ENCODE peak calls at places on chromosome 4, in eight cellular contexts. One of them, this sample, is unnamed.
A peak's percentile ranks its signal among the peaks of the same experiment; 100 is the strongest.

GRCh38 chr4:108683479-108683878 is 33.1 kb downstream of the OSTC start:
- DNase-seq in GM20000: peak; percentile 7
- DNase-seq in Panc1: peak; percentile 8
- DNase-seq in epithelial cell of esophagus: peak; percentile 57
- DNase-seq in WTC11: no peak
- DNase-seq in IMR-90: peak; percentile 41
- DNase-seq in MCF 10A: peak; percentile 53
- DNase-seq in endothelial cell: no peak
- DNase-seq in this sample: no peak

GRCh38 chr4:76028242-76028859 is 5.1 kb upstream of the CXCL10 start:
- DNase-seq in GM20000: no peak
- DNase-seq in Panc1: no peak
- DNase-seq in epithelial cell of esophagus: peak; percentile 19
- DNase-seq in WTC11: no peak
- DNase-seq in IMR-90: peak; percentile 17
- DNase-seq in MCF 10A: peak; percentile 6
- DNase-seq in endothelial cell: no peak
- DNase-seq in this sample: no peak

GRCh38 chr4:133839326-133839725 is 362.3 kb downstream of the PABPC4L start:
- DNase-seq in GM20000: no peak
- DNase-seq in Panc1: no peak
- DNase-seq in epithelial cell of esophagus: peak; percentile 19
- DNase-seq in WTC11: no peak
- DNase-seq in IMR-90: peak; percentile 12
- DNase-seq in MCF 10A: peak; percentile 1
- DNase-seq in endothelial cell: no peak
- DNase-seq in this sample: no peak

GRCh38 chr4:171846232-171846631 is 33.0 kb downstream of the GALNTL6 start:
- DNase-seq in GM20000: peak; percentile 34
- DNase-seq in Panc1: peak; percentile 5
- DNase-seq in epithelial cell of esophagus: peak; percentile 54
- DNase-seq in WTC11: peak; percentile 84
- DNase-seq in IMR-90: no peak
- DNase-seq in MCF 10A: peak; percentile 60
- DNase-seq in endothelial cell: peak; percentile 82
- DNase-seq in this sample: peak; percentile 69

GRCh38 chr4:186190456-186191265 is 706 bp upstream of the CYP4V2 start:
- DNase-seq in GM20000: peak; percentile 66
- DNase-seq in Panc1: no peak
- DNase-seq in epithelial cell of esophagus: peak; percentile 15
- DNase-seq in WTC11: peak; percentile 39
- DNase-seq in IMR-90: no peak
- DNase-seq in MCF 10A: no peak
- DNase-seq in endothelial cell: peak; percentile 26
- DNase-seq in this sample: peak; percentile 45

GRCh38 chr4:24042094-24042493 is 152.2 kb upstream of the PPARGC1A start:
- DNase-seq in GM20000: no peak
- DNase-seq in Panc1: no peak
- DNase-seq in epithelial cell of esophagus: peak; percentile 64
- DNase-seq in WTC11: no peak
- DNase-seq in IMR-90: peak; percentile 97
- DNase-seq in MCF 10A: peak; percentile 63
- DNase-seq in endothelial cell: no peak
- DNase-seq in this sample: no peak

GRCh38 chr4:19309365-19309764 is 942.3 kb upstream of the SLIT2 start:
- DNase-seq in GM20000: no peak
- DNase-seq in Panc1: no peak
- DNase-seq in epithelial cell of esophagus: peak; percentile 36
- DNase-seq in WTC11: no peak
- DNase-seq in IMR-90: peak; percentile 74
- DNase-seq in MCF 10A: peak; percentile 44
- DNase-seq in endothelial cell: no peak
- DNase-seq in this sample: no peak

GRCh38 chr4:121778991-121779628 is 14.1 kb upstream of the SMIM43 start:
- DNase-seq in GM20000: no peak
- DNase-seq in Panc1: no peak
- DNase-seq in epithelial cell of esophagus: no peak
- DNase-seq in WTC11: no peak
- DNase-seq in IMR-90: peak; percentile 80
- DNase-seq in MCF 10A: no peak
- DNase-seq in endothelial cell: no peak
- DNase-seq in this sample: no peak

GRCh38 chr4:8704632-8705031 is 112.1 kb downstream of the CPZ start:
- DNase-seq in GM20000: no peak
- DNase-seq in Panc1: no peak
- DNase-seq in epithelial cell of esophagus: no peak
- DNase-seq in WTC11: peak; percentile 5
- DNase-seq in IMR-90: no peak
- DNase-seq in MCF 10A: no peak
- DNase-seq in endothelial cell: no peak
- DNase-seq in this sample: no peak

GRCh38 chr4:39521253-39521908 is 5.9 kb downstream of the UGDH start:
- DNase-seq in GM20000: no peak
- DNase-seq in Panc1: no peak
- DNase-seq in epithelial cell of esophagus: no peak
- DNase-seq in WTC11: no peak
- DNase-seq in IMR-90: peak; percentile 82
- DNase-seq in MCF 10A: no peak
- DNase-seq in endothelial cell: no peak
- DNase-seq in this sample: no peak

GRCh38 chr4:65566473-65566872 is 103.8 kb downstream of the EPHA5 start:
- DNase-seq in GM20000: no peak
- DNase-seq in Panc1: no peak
- DNase-seq in epithelial cell of esophagus: no peak
- DNase-seq in WTC11: no peak
- DNase-seq in IMR-90: no peak
- DNase-seq in MCF 10A: no peak
- DNase-seq in endothelial cell: no peak
- DNase-seq in this sample: no peak

GRCh38 chr4:56742080-56742871 is 61.2 kb upstream of the HOPX start:
- DNase-seq in GM20000: no peak
- DNase-seq in Panc1: no peak
- DNase-seq in epithelial cell of esophagus: peak; percentile 34
- DNase-seq in WTC11: no peak
- DNase-seq in IMR-90: peak; percentile 19
- DNase-seq in MCF 10A: no peak
- DNase-seq in endothelial cell: no peak
- DNase-seq in this sample: no peak

GRCh38 chr4:87309625-87310024 is 13.1 kb downstream of the HSD17B13 start:
- DNase-seq in GM20000: no peak
- DNase-seq in Panc1: no peak
- DNase-seq in epithelial cell of esophagus: no peak
- DNase-seq in WTC11: no peak
- DNase-seq in IMR-90: no peak
- DNase-seq in MCF 10A: no peak
- DNase-seq in endothelial cell: no peak
- DNase-seq in this sample: no peak

GRCh38 chr4:93319011-93319410 is 509.5 kb upstream of the ATOH1 start:
- DNase-seq in GM20000: no peak
- DNase-seq in Panc1: no peak
- DNase-seq in epithelial cell of esophagus: peak; percentile 9
- DNase-seq in WTC11: no peak
- DNase-seq in IMR-90: no peak
- DNase-seq in MCF 10A: no peak
- DNase-seq in endothelial cell: no peak
- DNase-seq in this sample: no peak

GRCh38 chr4:20181926-20182325 is 69.8 kb upstream of the SLIT2 start:
- DNase-seq in GM20000: no peak
- DNase-seq in Panc1: no peak
- DNase-seq in epithelial cell of esophagus: no peak
- DNase-seq in WTC11: no peak
- DNase-seq in IMR-90: no peak
- DNase-seq in MCF 10A: no peak
- DNase-seq in endothelial cell: no peak
- DNase-seq in this sample: no peak

GRCh38 chr4:136002316-136002715 is 1530.0 kb downstream of the PCDH18 start:
- DNase-seq in GM20000: no peak
- DNase-seq in Panc1: no peak
- DNase-seq in epithelial cell of esophagus: peak; percentile 29
- DNase-seq in WTC11: no peak
- DNase-seq in IMR-90: no peak
- DNase-seq in MCF 10A: peak; percentile 7
- DNase-seq in endothelial cell: no peak
- DNase-seq in this sample: no peak

GRCh38 chr4:47483722-47484121 is 1.4 kb upstream of the ATP10D start:
- DNase-seq in GM20000: no peak
- DNase-seq in Panc1: no peak
- DNase-seq in epithelial cell of esophagus: peak; percentile 87
- DNase-seq in WTC11: no peak
- DNase-seq in IMR-90: no peak
- DNase-seq in MCF 10A: no peak
- DNase-seq in endothelial cell: no peak
- DNase-seq in this sample: no peak

GRCh38 chr4:6008092-6008551 is 10.1 kb downstream of the C4orf50 start:
- DNase-seq in GM20000: no peak
- DNase-seq in Panc1: no peak
- DNase-seq in epithelial cell of esophagus: no peak
- DNase-seq in WTC11: peak; percentile 57
- DNase-seq in IMR-90: no peak
- DNase-seq in MCF 10A: no peak
- DNase-seq in endothelial cell: peak; percentile 70
- DNase-seq in this sample: no peak

GRCh38 chr4:85779165-85779564 is 304.2 kb downstream of the ARHGAP24 start:
- DNase-seq in GM20000: no peak
- DNase-seq in Panc1: no peak
- DNase-seq in epithelial cell of esophagus: peak; percentile 45
- DNase-seq in WTC11: no peak
- DNase-seq in IMR-90: peak; percentile 62
- DNase-seq in MCF 10A: peak; percentile 40
- DNase-seq in endothelial cell: no peak
- DNase-seq in this sample: no peak

GRCh38 chr4:142719854-142720541 is 126.1 kb downstream of the INPP4B start:
- DNase-seq in GM20000: peak; percentile 4
- DNase-seq in Panc1: no peak
- DNase-seq in epithelial cell of esophagus: peak; percentile 83
- DNase-seq in WTC11: no peak
- DNase-seq in IMR-90: peak; percentile 21
- DNase-seq in MCF 10A: peak; percentile 58
- DNase-seq in endothelial cell: no peak
- DNase-seq in this sample: no peak

GRCh38 chr4:96149911-96150310 is 310.0 kb downstream of the PDHA2 start:
- DNase-seq in GM20000: no peak
- DNase-seq in Panc1: no peak
- DNase-seq in epithelial cell of esophagus: no peak
- DNase-seq in WTC11: no peak
- DNase-seq in IMR-90: no peak
- DNase-seq in MCF 10A: no peak
- DNase-seq in endothelial cell: no peak
- DNase-seq in this sample: no peak

GRCh38 chr4:8274772-8275241 is 5.3 kb downstream of the HTRA3 start:
- DNase-seq in GM20000: no peak
- DNase-seq in Panc1: no peak
- DNase-seq in epithelial cell of esophagus: peak; percentile 47
- DNase-seq in WTC11: no peak
- DNase-seq in IMR-90: peak; percentile 93
- DNase-seq in MCF 10A: peak; percentile 24
- DNase-seq in endothelial cell: no peak
- DNase-seq in this sample: no peak

DNA sequence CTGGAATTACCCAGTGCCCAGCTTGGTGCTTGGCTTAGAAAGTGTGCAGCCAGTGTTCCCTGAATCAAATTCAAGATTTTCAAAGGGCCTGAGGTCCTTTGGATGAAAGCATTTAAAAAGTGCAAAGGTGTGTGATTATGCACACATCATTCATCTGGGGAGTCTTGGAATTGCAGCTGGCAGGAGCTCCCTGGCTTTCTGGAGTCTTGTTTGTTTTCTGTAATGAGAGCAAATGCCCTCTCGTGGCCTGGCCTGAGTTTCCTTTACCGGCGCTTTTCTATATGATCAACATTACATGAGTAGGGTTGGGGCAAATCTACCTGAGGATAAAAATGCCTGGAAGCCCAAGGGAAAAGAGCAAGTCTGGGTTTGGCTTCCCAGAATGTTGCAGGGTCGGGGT is 24.6 kb upstream of the SORCS2 start:
- DNase-seq in GM20000: no peak
- DNase-seq in Panc1: no peak
- DNase-seq in epithelial cell of esophagus: no peak
- DNase-seq in WTC11: no peak
- DNase-seq in IMR-90: no peak
- DNase-seq in MCF 10A: no peak
- DNase-seq in endothelial cell: no peak
- DNase-seq in this sample: no peak
- TF ChIP-seq CTCF in GM20000: no peak
- TF ChIP-seq CTCF in Panc1: no peak
- TF ChIP-seq CTCF in epithelial cell of esophagus: no peak
- TF ChIP-seq CTCF in WTC11: no peak
- TF ChIP-seq CTCF in IMR-90: no peak
- TF ChIP-seq CTCF in MCF 10A: no peak
- TF ChIP-seq CTCF in endothelial cell: no peak
- TF ChIP-seq CTCF in this sample: no peak

DNA sequence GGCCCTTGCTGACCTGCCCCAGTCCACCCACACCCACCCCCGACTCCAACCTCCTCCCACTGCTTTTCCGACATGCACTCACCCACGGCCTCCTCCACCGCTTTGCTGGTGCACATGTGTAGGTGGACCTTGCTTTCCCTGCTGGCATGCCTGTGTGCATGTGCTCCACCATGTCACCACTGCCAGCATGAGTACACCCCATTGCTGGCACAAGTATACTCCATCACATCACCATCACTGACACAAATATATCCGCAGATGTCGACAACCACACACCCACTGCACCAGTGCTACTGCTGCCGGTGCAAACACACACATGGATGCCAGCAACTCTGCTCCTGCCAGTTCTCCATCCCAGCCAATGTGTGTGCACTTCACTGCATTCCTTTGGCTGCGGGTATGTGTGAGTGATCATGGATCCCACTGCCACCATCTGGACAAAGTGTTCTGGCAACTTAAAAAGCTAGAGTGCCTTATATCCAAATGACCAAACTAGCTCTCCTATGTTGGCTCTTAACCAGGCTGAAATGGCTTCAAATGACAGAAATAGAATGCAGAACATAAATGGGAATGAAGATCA is 1072.3 kb downstream of the RAPGEF2 start:
- DNase-seq in GM20000: no peak
- DNase-seq in Panc1: no peak
- DNase-seq in epithelial cell of esophagus: peak; percentile 42
- DNase-seq in WTC11: no peak
- DNase-seq in IMR-90: no peak
- DNase-seq in MCF 10A: peak; percentile 19
- DNase-seq in endothelial cell: no peak
- DNase-seq in this sample: no peak
- TF ChIP-seq CTCF in GM20000: no peak
- TF ChIP-seq CTCF in Panc1: no peak
- TF ChIP-seq CTCF in epithelial cell of esophagus: peak; percentile 30
- TF ChIP-seq CTCF in WTC11: no peak
- TF ChIP-seq CTCF in IMR-90: no peak
- TF ChIP-seq CTCF in MCF 10A: peak; percentile 7
- TF ChIP-seq CTCF in endothelial cell: no peak
- TF ChIP-seq CTCF in this sample: no peak

GRCh38 chr4:156113138-156113537 is 159.5 kb upstream of the CTSO start:
- DNase-seq in GM20000: no peak
- DNase-seq in Panc1: peak; percentile 8
- DNase-seq in epithelial cell of esophagus: peak; percentile 36
- DNase-seq in WTC11: no peak
- DNase-seq in IMR-90: no peak
- DNase-seq in MCF 10A: peak; percentile 17
- DNase-seq in endothelial cell: no peak
- DNase-seq in this sample: no peak
- TF ChIP-seq CTCF in GM20000: no peak
- TF ChIP-seq CTCF in Panc1: no peak
- TF ChIP-seq CTCF in epithelial cell of esophagus: peak; percentile 27
- TF ChIP-seq CTCF in WTC11: no peak
- TF ChIP-seq CTCF in IMR-90: no peak
- TF ChIP-seq CTCF in MCF 10A: peak; percentile 21
- TF ChIP-seq CTCF in endothelial cell: no peak
- TF ChIP-seq CTCF in this sample: peak; percentile 28

GRCh38 chr4:37188100-37188499 is 56.4 kb upstream of the NWD2 start:
- DNase-seq in GM20000: no peak
- DNase-seq in Panc1: no peak
- DNase-seq in epithelial cell of esophagus: no peak
- DNase-seq in WTC11: peak; percentile 63
- DNase-seq in IMR-90: no peak
- DNase-seq in MCF 10A: peak; percentile 6
- DNase-seq in endothelial cell: no peak
- DNase-seq in this sample: peak; percentile 2
- TF ChIP-seq CTCF in GM20000: no peak
- TF ChIP-seq CTCF in Panc1: peak; percentile 25
- TF ChIP-seq CTCF in epithelial cell of esophagus: no peak
- TF ChIP-seq CTCF in WTC11: peak; percentile 77
- TF ChIP-seq CTCF in IMR-90: no peak
- TF ChIP-seq CTCF in MCF 10A: no peak
- TF ChIP-seq CTCF in endothelial cell: peak; percentile 49
- TF ChIP-seq CTCF in this sample: no peak